ENCODE peak calls at places on chromosomes 3 and 15, in ten cellular contexts. O is body of pancreas, K is choroid plexus epithelial cell, P is ascending aorta, M is tibial artery, E is A549, Y is dorsolateral prefrontal cortex, S is AG10803, L is AG04450, J is fibroblast of the aortic adventitia. W is an unnamed sample.

GRCh38 chr3:190574473-190574872 is 60.6 kb downstream of the IL1RAP start:
- DNase-seq in O (no peak), K (no peak), P (no peak), M (no peak), E (no peak), Y (no peak), S (no peak), L (no peak), J (peak), W (no peak)

GRCh38 chr3:63976166-63976861 is 47.0 kb downstream of the PSMD6 start:
- DNase-seq in O (no peak), K (peak), P (no peak), M (no peak), E (no peak), Y (no peak), S (peak), L (peak), J (peak), W (no peak)

GRCh38 chr3:53590606-53591005 is 96.2 kb downstream of the CACNA1D start:
- DNase-seq in O (no peak), K (no peak), P (no peak), M (no peak), E (no peak), Y (no peak), S (no peak), L (no peak), J (no peak), W (no peak)

GRCh38 chr3:197394464-197395321 is 96.3 kb upstream of the DLG1 start:
- DNase-seq in O (no peak), K (peak), P (no peak), M (peak), E (no peak), Y (no peak), S (peak), L (peak), J (peak), W (no peak)

GRCh38 chr3:100043271-100043670 is 71.0 kb downstream of the FILIP1L start:
- DNase-seq in O (no peak), K (no peak), P (no peak), M (no peak), E (no peak), Y (no peak), S (no peak), L (no peak), J (no peak), W (no peak)

GRCh38 chr15:99306694-99307338 is 55.5 kb downstream of the LRRC28 start:
- DNase-seq in O (peak), K (no peak), P (no peak), M (no peak), E (no peak), Y (no peak), S (no peak), L (no peak), J (no peak), W (no peak)

GRCh38 chr3:140292684-140293083 is 357.7 kb downstream of the CLSTN2 start:
- DNase-seq in O (no peak), K (peak), P (no peak), M (no peak), E (no peak), Y (no peak), S (peak), L (no peak), J (peak), W (no peak)

GRCh38 chr3:64295594-64295993 is 70.3 kb upstream of the PRICKLE2 start:
- DNase-seq in O (peak), K (peak), P (peak), M (no peak), E (peak), Y (no peak), S (peak), L (peak), J (peak), W (no peak)

GRCh38 chr3:42191443-42191747 is 74.6 kb downstream of the CCK start:
- DNase-seq in O (no peak), K (no peak), P (peak), M (no peak), E (no peak), Y (no peak), S (no peak), L (no peak), J (no peak), W (no peak)

GRCh38 chr3:139259398-139259797 is 84.4 kb upstream of the MRPS22 start:
- DNase-seq in O (no peak), K (no peak), P (no peak), M (no peak), E (no peak), Y (no peak), S (no peak), L (no peak), J (no peak), W (no peak)

GRCh38 chr3:136624381-136624780 is 127.8 kb downstream of the STAG1 start:
- DNase-seq in O (no peak), K (no peak), P (no peak), M (no peak), E (no peak), Y (no peak), S (no peak), L (no peak), J (no peak), W (no peak)

GRCh38 chr3:107604057-107604802 is 81.5 kb downstream of the BBX start:
- DNase-seq in O (no peak), K (peak), P (no peak), M (no peak), E (no peak), Y (no peak), S (peak), L (peak), J (peak), W (no peak)

GRCh38 chr3:113211370-113212154 is at the start of gene BOC:
- DNase-seq in O (peak), K (peak), P (no peak), M (no peak), E (peak), Y (no peak), S (peak), L (no peak), J (peak), W (peak)

GRCh38 chr15:67240235-67241131 is 14.0 kb downstream of the AAGAB start:
- DNase-seq in O (peak), K (no peak), P (no peak), M (no peak), E (peak), Y (no peak), S (no peak), L (no peak), J (no peak), W (no peak)

GRCh38 chr3:132421832-132422231 is 4.5 kb downstream of the DNAJC13 start:
- DNase-seq in O (no peak), K (peak), P (no peak), M (no peak), E (peak), Y (no peak), S (peak), L (peak), J (peak), W (no peak)

GRCh38 chr15:95326689-95327525 is 1003.6 kb upstream of the NR2F2 start:
- DNase-seq in O (peak), K (peak), P (no peak), M (peak), E (no peak), Y (no peak), S (no peak), L (no peak), J (no peak), W (peak)

GRCh38 chr3:19934098-19934566 is at the start of gene EFHB:
- DNase-seq in O (peak), K (peak), P (no peak), M (no peak), E (peak), Y (no peak), S (peak), L (no peak), J (no peak), W (peak)

GRCh38 chr15:76253851-76254440 is 57.3 kb downstream of the ETFA start:
- DNase-seq in O (no peak), K (no peak), P (no peak), M (no peak), E (no peak), Y (no peak), S (no peak), L (no peak), J (peak), W (no peak)

GRCh38 chr3:147758786-147759185 is 349.6 kb downstream of the ZIC1 start:
- DNase-seq in O (no peak), K (peak), P (no peak), M (no peak), E (no peak), Y (no peak), S (peak), L (no peak), J (peak), W (no peak)

GRCh38 chr15:57184502-57184901 is 191.8 kb upstream of the CGNL1 start:
- DNase-seq in O (no peak), K (no peak), P (no peak), M (no peak), E (no peak), Y (no peak), S (peak), L (no peak), J (no peak), W (no peak)

GRCh38 chr15:79943820-79944219 is 27.2 kb downstream of the BCL2A1 start:
- DNase-seq in O (no peak), K (peak), P (no peak), M (no peak), E (peak), Y (no peak), S (no peak), L (peak), J (peak), W (no peak)

GRCh38 chr3:174859109-174859735 is at the start of gene NAALADL2:
- DNase-seq in O (no peak), K (no peak), P (no peak), M (no peak), E (no peak), Y (no peak), S (no peak), L (no peak), J (no peak), W (no peak)

GRCh38 chr15:63244399-63244798 is 33.0 kb upstream of the APH1B start:
- DNase-seq in O (no peak), K (peak), P (no peak), M (no peak), E (no peak), Y (no peak), S (peak), L (no peak), J (peak), W (no peak)

GRCh38 chr15:89820651-89821611 is 6.3 kb upstream of the ANPEP start:
- DNase-seq in O (no peak), K (peak), P (peak), M (peak), E (peak), Y (no peak), S (peak), L (no peak), J (peak), W (no peak)

GRCh38 chr15:66488525-66488924 is 9.0 kb downstream of the SNAPC5 start:
- DNase-seq in O (peak), K (no peak), P (peak), M (no peak), E (no peak), Y (no peak), S (no peak), L (no peak), J (no peak), W (no peak)

GRCh38 chr3:5347486-5347885 is 160.0 kb downstream of the EDEM1 start:
- DNase-seq in O (no peak), K (no peak), P (no peak), M (no peak), E (no peak), Y (no peak), S (no peak), L (no peak), J (no peak), W (no peak)

GRCh38 chr3:184757010-184757651 is 45.3 kb upstream of the MAGEF1 start:
- DNase-seq in O (peak), K (peak), P (peak), M (peak), E (no peak), Y (peak), S (peak), L (peak), J (peak), W (no peak)

GRCh38 chr15:81011593-81011992 is 10.9 kb downstream of the TLNRD1 start:
- DNase-seq in O (no peak), K (no peak), P (no peak), M (no peak), E (no peak), Y (no peak), S (peak), L (no peak), J (peak), W (no peak)

GRCh38 chr3:125098929-125099328 is 43.1 kb upstream of the HEG1 start:
- DNase-seq in O (no peak), K (peak), P (no peak), M (no peak), E (no peak), Y (no peak), S (peak), L (no peak), J (no peak), W (no peak)

GRCh38 chr3:167241048-167241845 is 138.8 kb downstream of the ZBBX start:
- DNase-seq in O (no peak), K (no peak), P (no peak), M (no peak), E (no peak), Y (no peak), S (no peak), L (no peak), J (no peak), W (no peak)

GRCh38 chr3:63900459-63900858 is 11.7 kb downstream of the SCAANT1 start:
- DNase-seq in O (no peak), K (peak), P (no peak), M (no peak), E (no peak), Y (no peak), S (no peak), L (no peak), J (no peak), W (no peak)

GRCh38 chr3:189001559-189001958 is 170.2 kb upstream of the TPRG1 start:
- DNase-seq in O (no peak), K (peak), P (no peak), M (no peak), E (peak), Y (no peak), S (peak), L (peak), J (peak), W (no peak)

GRCh38 chr15:89197503-89197971 is 23.8 kb downstream of the RLBP1 start:
- DNase-seq in O (peak), K (no peak), P (no peak), M (no peak), E (no peak), Y (peak), S (no peak), L (no peak), J (no peak), W (no peak)

GRCh38 chr3:139839034-139839433 is 96.0 kb upstream of the CLSTN2 start:
- DNase-seq in O (no peak), K (no peak), P (no peak), M (no peak), E (no peak), Y (no peak), S (no peak), L (no peak), J (no peak), W (no peak)

GRCh38 chr3:195204360-195205166 is 66.4 kb downstream of the XXYLT1 start:
- DNase-seq in O (no peak), K (peak), P (no peak), M (no peak), E (no peak), Y (no peak), S (peak), L (no peak), J (peak), W (no peak)

GRCh38 chr3:110248666-110249065 is 823.0 kb upstream of the NECTIN3 start:
- DNase-seq in O (no peak), K (peak), P (no peak), M (no peak), E (no peak), Y (no peak), S (peak), L (no peak), J (no peak), W (no peak)

GRCh38 chr3:111739241-111739952 is 119.7 kb upstream of the PHLDB2 start:
- DNase-seq in O (peak), K (peak), P (no peak), M (peak), E (peak), Y (no peak), S (peak), L (no peak), J (peak), W (no peak)

GRCh38 chr3:25889132-25889917 is 99.4 kb downstream of the OXSM start:
- DNase-seq in O (no peak), K (no peak), P (no peak), M (no peak), E (no peak), Y (no peak), S (no peak), L (no peak), J (no peak), W (no peak)

GRCh38 chr3:45554001-45554691 is 40.4 kb upstream of the LIMD1 start:
- DNase-seq in O (peak), K (peak), P (no peak), M (no peak), E (no peak), Y (no peak), S (peak), L (no peak), J (no peak), W (no peak)

GRCh38 chr3:50552598-50552997 is 14.9 kb downstream of the C3orf18 start:
- DNase-seq in O (no peak), K (no peak), P (no peak), M (no peak), E (no peak), Y (no peak), S (no peak), L (no peak), J (no peak), W (no peak)
- TF ChIP-seq CTCF in O (no peak), K (no peak), P (no peak), M (no peak), E (no peak), Y (no peak), S (no peak), L (no peak), J (no peak), W (no peak)

DNA sequence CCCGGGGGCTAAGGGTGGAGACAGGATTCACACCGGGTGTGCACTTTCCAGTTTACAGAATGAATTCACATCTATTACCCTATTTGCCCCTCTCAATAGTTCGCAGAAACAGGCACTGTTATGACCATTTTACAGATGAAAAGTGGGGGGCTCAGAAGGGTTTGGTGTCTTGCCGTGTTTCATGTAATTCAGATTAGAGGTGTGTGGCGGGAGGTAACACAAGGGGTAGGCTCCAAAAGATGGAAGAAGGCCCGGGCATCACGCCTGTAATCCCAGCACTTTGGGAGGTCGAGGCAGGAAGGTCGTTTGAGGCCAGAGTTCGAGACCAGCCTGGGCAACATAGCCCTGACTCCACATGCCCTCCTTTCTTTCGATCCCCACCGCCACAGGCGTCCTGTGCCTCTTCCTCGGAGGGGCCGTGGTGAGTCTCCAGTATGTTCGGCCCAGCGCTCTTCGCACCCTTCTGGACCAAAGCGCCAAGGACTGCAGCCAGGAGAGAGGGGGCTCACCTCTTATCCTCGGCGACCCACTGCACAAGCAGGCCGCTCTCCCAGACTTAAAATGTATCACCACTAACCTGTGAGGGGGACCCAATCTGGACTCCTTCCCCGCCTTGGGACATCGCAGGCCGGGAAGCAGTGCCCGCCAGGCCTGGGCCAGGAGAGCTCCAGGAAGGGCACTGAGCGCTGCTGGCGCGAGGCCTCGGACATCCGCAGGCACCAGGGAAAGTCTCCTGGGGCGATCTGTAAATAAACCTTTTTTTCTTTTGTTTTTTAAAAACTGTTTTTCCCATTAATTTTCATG is 3.4 kb downstream of the DUOXA2 start:
- DNase-seq in O (no peak), K (no peak), P (no peak), M (no peak), E (no peak), Y (no peak), S (no peak), L (no peak), J (no peak), W (no peak)
- TF ChIP-seq CTCF in O (no peak), K (no peak), P (no peak), M (no peak), E (no peak), Y (no peak), S (no peak), L (no peak), J (no peak), W (no peak)

DNA sequence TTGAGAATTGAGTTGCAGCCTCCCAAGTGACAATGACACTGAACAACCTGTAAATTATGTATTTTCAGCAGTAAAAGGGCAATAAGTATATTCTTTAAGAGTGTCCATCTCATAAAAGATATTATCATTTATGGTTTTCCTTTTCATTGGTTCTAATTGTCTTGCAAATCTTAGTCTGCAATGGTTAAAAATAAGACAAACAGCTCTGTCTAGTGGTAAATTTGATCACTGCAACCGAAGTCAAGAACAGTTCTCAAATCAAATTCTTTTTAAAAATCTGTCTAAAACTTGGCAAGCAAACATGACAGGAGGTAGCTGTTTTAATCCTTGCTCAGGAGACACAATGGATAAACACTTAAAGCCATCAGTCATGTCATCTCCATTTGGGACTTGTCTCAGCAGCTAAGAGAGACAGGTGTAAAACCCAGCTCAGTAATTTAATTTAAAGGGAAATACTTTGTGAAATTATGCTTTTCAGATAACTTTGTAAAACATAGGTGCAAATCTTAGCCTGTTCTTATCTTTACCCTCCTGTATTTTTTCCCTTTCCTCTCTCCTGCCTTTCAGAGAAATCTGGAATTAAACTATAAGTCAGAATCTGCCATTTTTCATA is 150.3 kb upstream of the ARHGEF26 start:
- DNase-seq in O (no peak), K (peak), P (no peak), M (no peak), E (peak), Y (no peak), S (peak), L (no peak), J (peak), W (no peak)
- TF ChIP-seq CTCF in O (peak), K (peak), P (peak), M (no peak), E (peak), Y (peak), S (peak), L (peak), J (peak), W (peak)

GRCh38 chr3:9172851-9173320 is 76.6 kb downstream of the SRGAP3 start:
- DNase-seq in O (no peak), K (no peak), P (no peak), M (no peak), E (peak), Y (peak), S (peak), L (no peak), J (no peak), W (no peak)
- TF ChIP-seq CTCF in O (no peak), K (no peak), P (no peak), M (no peak), E (no peak), Y (peak), S (no peak), L (no peak), J (no peak), W (no peak)

W was measured in mesothelial cell of epicardium.